ENCODE peak calls at places on chromosomes 7 and 10, in four cellular contexts. H is T-helper 17 cell; P is stimulated activated CD4-positive, alpha-beta T cell treated with anti-CD3 and anti-CD28 coated beads, TNF-alpha, amount 100 ng/mL, for 24 hours; B is T follicular helper cell. R is an unnamed sample.

GRCh38 chr10:112362833-112363232 is 11.1 kb upstream of the ACSL5 start:
- DNase-seq in H (no peak), B (no peak), P (no peak), R (no peak)

GRCh38 chr10:13865758-13866491 is 279.2 kb downstream of the PRPF18 start:
- DNase-seq in P (no peak), B (no peak), H (no peak), R (no peak)

GRCh38 chr10:87707254-87707653 is 47.6 kb downstream of the PAPSS2 start:
- DNase-seq in P (no peak), H (no peak), B (no peak), R (no peak)

GRCh38 chr10:80279146-80279545 is 10.3 kb downstream of the MAT1A start:
- DNase-seq in H (no peak), P (no peak), B (no peak), R (no peak)

GRCh38 chr7:102389810-102390209 is 6.4 kb upstream of the PRKRIP1 start:
- DNase-seq in P (no peak), B (no peak), H (no peak), R (no peak)

GRCh38 chr7:95478139-95479037 is 7.4 kb upstream of the ASB4 start:
- DNase-seq in H (no peak), B (no peak), P (no peak), R (no peak)

GRCh38 chr10:124005991-124006392 is 87.4 kb downstream of the CHST15 start:
- DNase-seq in H (no peak), B (no peak), P (no peak), R (no peak)

GRCh38 chr10:102152545-102152890 is 329 bp downstream of the NOLC1 start:
- DNase-seq in P (peak; percentile 18), B (no peak), H (no peak), R (no peak)

GRCh38 chr7:29299986-29300609 is 105.5 kb downstream of the CHN2 start:
- DNase-seq in P (no peak), B (no peak), H (no peak), R (no peak)

GRCh38 chr7:1567082-1567771 is 2.6 kb downstream of the PSMG3 start:
- DNase-seq in P (no peak), B (no peak), H (no peak), R (no peak)

GRCh38 chr10:99467236-99467999 is 37.0 kb upstream of the GOT1 start:
- DNase-seq in P (no peak), B (no peak), H (no peak), R (no peak)

GRCh38 chr7:44044315-44045225 is at the start of gene DBNL:
- DNase-seq in B (peak; percentile 76), P (peak; percentile 85), H (peak; percentile 80), R (peak; percentile 84)

GRCh38 chr10:8044908-8045727 is 9.4 kb upstream of the GATA3 start:
- DNase-seq in P (no peak), B (no peak), H (no peak), R (no peak)

GRCh38 chr10:87589653-87590052 is 70.0 kb upstream of the PAPSS2 start:
- DNase-seq in B (no peak), P (no peak), H (no peak), R (no peak)

GRCh38 chr10:80664071-80664680 is 126.5 kb downstream of the SH2D4B start:
- DNase-seq in P (peak; percentile 19), B (peak; percentile 5), H (peak; percentile 31), R (no peak)

GRCh38 chr7:517848-518629 is 1.6 kb downstream of the PDGFA start:
- DNase-seq in H (no peak), B (no peak), P (no peak), R (no peak)

GRCh38 chr10:68208424-68209042 is 23.4 kb downstream of the ATOH7 start:
- DNase-seq in P (no peak), B (no peak), H (no peak), R (no peak)

GRCh38 chr10:6228010-6228511 is 25.3 kb downstream of the PFKFB3 start:
- DNase-seq in P (no peak), H (no peak), B (no peak), R (no peak)

GRCh38 chr7:2613926-2614613 is 17.7 kb upstream of the TTYH3 start:
- DNase-seq in B (no peak), H (no peak), P (no peak), R (no peak)

GRCh38 chr10:133182190-133182589 is 22.2 kb downstream of the KNDC1 start:
- DNase-seq in P (no peak), H (no peak), B (no peak), R (no peak)

GRCh38 chr7:41879113-41879385 is 176.2 kb upstream of the INHBA start:
- DNase-seq in B (no peak), P (no peak), H (no peak), R (no peak)

GRCh38 chr10:103427866-103428265 is 24.3 kb downstream of the CALHM2 start:
- DNase-seq in P (no peak), H (no peak), B (no peak), R (no peak)

GRCh38 chr7:12431886-12432285 is 28.2 kb upstream of the VWDE start:
- DNase-seq in H (no peak), P (no peak), B (no peak), R (no peak)

GRCh38 chr7:148700693-148701092 is 2.0 kb downstream of the CUL1 start:
- DNase-seq in B (peak; percentile 48), H (peak; percentile 17), P (no peak), R (peak; percentile 33)

GRCh38 chr10:26725837-26726727 is 28.6 kb downstream of the PDSS1 start:
- DNase-seq in P (no peak), H (peak; percentile 22), B (no peak), R (peak; percentile 31)

GRCh38 chr10:125868372-125868975 is 12.6 kb downstream of the DHX32 start:
- DNase-seq in H (no peak), P (no peak), B (peak; percentile 5), R (no peak)

GRCh38 chr7:873367-874002 is 2.9 kb upstream of the GET4 start:
- DNase-seq in H (peak; percentile 53), B (peak; percentile 44), P (peak; percentile 49), R (peak; percentile 58)

GRCh38 chr10:59626523-59626869 is 83.2 kb downstream of the SLC16A9 start:
- DNase-seq in B (no peak), P (no peak), H (no peak), R (no peak)

GRCh38 chr10:98624963-98625362 is 178.2 kb upstream of the HPS1 start:
- DNase-seq in P (no peak), B (no peak), H (no peak), R (no peak)

GRCh38 chr7:79176859-79177477 is 276.5 kb downstream of the MAGI2 start:
- DNase-seq in H (no peak), P (no peak), B (no peak), R (no peak)

GRCh38 chr10:15262036-15262713 is 93.7 kb upstream of the NMT2 start:
- DNase-seq in H (no peak), B (no peak), P (no peak), R (no peak)

GRCh38 chr10:126731613-126731995 is 61.1 kb upstream of the C10orf90 start:
- DNase-seq in H (no peak), P (no peak), B (no peak), R (no peak)

GRCh38 chr10:122157451-122157850 is 113.6 kb upstream of the BTBD16 start:
- DNase-seq in B (no peak), P (no peak), H (no peak), R (no peak)

GRCh38 chr10:79112898-79113431 is 44.2 kb downstream of the ZMIZ1 start:
- DNase-seq in H (no peak), B (no peak), P (no peak), R (no peak)

GRCh38 chr10:30813872-30814471 is 184.4 kb upstream of the LYZL2 start:
- DNase-seq in P (no peak), B (no peak), H (no peak), R (no peak)

GRCh38 chr10:2925631-2926030 is 141.7 kb upstream of the PFKP start:
- DNase-seq in B (no peak), H (no peak), P (no peak), R (no peak)

GRCh38 chr7:24756989-24757798 is at the start of gene GSDME:
- DNase-seq in B (no peak), P (peak; percentile 7), H (no peak), R (no peak)

GRCh38 chr10:819816-820215 is 111.7 kb downstream of the LARP4B start:
- DNase-seq in B (no peak), H (no peak), P (no peak), R (no peak)

GRCh38 chr7:122273117-122273516 is 31.4 kb downstream of the FEZF1 start:
- DNase-seq in H (no peak), P (no peak), B (no peak), R (no peak)

GRCh38 chr10:90148121-90148855 is 446.9 kb downstream of the KIF20B start:
- DNase-seq in P (no peak), H (no peak), B (no peak), R (no peak)

R was measured in T-helper 1 cell.